ENCODE peak calls at places on chromosomes 3 and 15, in eight cellular contexts. One of them, this sample, is unnamed.
A peak's percentile ranks its signal among the peaks of the same experiment; 100 is the strongest.

GRCh38 chr3:114214542-114215341 is 22.6 kb downstream of the ZNF80 start:
- DNase-seq in neural crest cell: no peak
- DNase-seq in dorsolateral prefrontal cortex: no peak
- DNase-seq in astrocyte of the spinal cord: peak; percentile 81
- DNase-seq in H9: no peak
- DNase-seq in brain microvascular endothelial cell: no peak
- DNase-seq in kidney epithelial cell: no peak
- DNase-seq in cardiac fibroblast: no peak
- DNase-seq in this sample: no peak

GRCh38 chr15:81196576-81197254 is at the start of gene IL16:
- DNase-seq in neural crest cell: no peak
- DNase-seq in dorsolateral prefrontal cortex: no peak
- DNase-seq in astrocyte of the spinal cord: no peak
- DNase-seq in H9: no peak
- DNase-seq in brain microvascular endothelial cell: no peak
- DNase-seq in kidney epithelial cell: no peak
- DNase-seq in cardiac fibroblast: no peak
- DNase-seq in this sample: no peak

GRCh38 chr3:49461443-49462171 is 8.5 kb upstream of the DAG1 start:
- DNase-seq in neural crest cell: no peak
- DNase-seq in dorsolateral prefrontal cortex: no peak
- DNase-seq in astrocyte of the spinal cord: no peak
- DNase-seq in H9: peak; percentile 91
- DNase-seq in brain microvascular endothelial cell: peak; percentile 25
- DNase-seq in kidney epithelial cell: no peak
- DNase-seq in cardiac fibroblast: peak; percentile 48
- DNase-seq in this sample: no peak

GRCh38 chr3:168034152-168034928 is 61.4 kb downstream of the GOLIM4 start:
- DNase-seq in neural crest cell: no peak
- DNase-seq in dorsolateral prefrontal cortex: no peak
- DNase-seq in astrocyte of the spinal cord: peak; percentile 73
- DNase-seq in H9: no peak
- DNase-seq in brain microvascular endothelial cell: peak; percentile 67
- DNase-seq in kidney epithelial cell: no peak
- DNase-seq in cardiac fibroblast: peak; percentile 63
- DNase-seq in this sample: peak; percentile 28

GRCh38 chr15:78049691-78050440 is 27.6 kb downstream of the TBC1D2B start:
- DNase-seq in neural crest cell: no peak
- DNase-seq in dorsolateral prefrontal cortex: peak; percentile 78
- DNase-seq in astrocyte of the spinal cord: peak; percentile 66
- DNase-seq in H9: no peak
- DNase-seq in brain microvascular endothelial cell: no peak
- DNase-seq in kidney epithelial cell: no peak
- DNase-seq in cardiac fibroblast: peak; percentile 70
- DNase-seq in this sample: peak; percentile 96

GRCh38 chr3:50617096-50617791 is at the start of gene MAPKAPK3:
- DNase-seq in neural crest cell: peak; percentile 8
- DNase-seq in dorsolateral prefrontal cortex: no peak
- DNase-seq in astrocyte of the spinal cord: no peak
- DNase-seq in H9: no peak
- DNase-seq in brain microvascular endothelial cell: no peak
- DNase-seq in kidney epithelial cell: no peak
- DNase-seq in cardiac fibroblast: no peak
- DNase-seq in this sample: no peak

GRCh38 chr15:40554164-40554530 is 10.7 kb downstream of the CCDC32 start:
- DNase-seq in neural crest cell: no peak
- DNase-seq in dorsolateral prefrontal cortex: no peak
- DNase-seq in astrocyte of the spinal cord: no peak
- DNase-seq in H9: peak; percentile 52
- DNase-seq in brain microvascular endothelial cell: no peak
- DNase-seq in kidney epithelial cell: no peak
- DNase-seq in cardiac fibroblast: no peak
- DNase-seq in this sample: no peak

GRCh38 chr15:40807888-40808194 is 568 bp upstream of the DNAJC17 start:
- DNase-seq in neural crest cell: no peak
- DNase-seq in dorsolateral prefrontal cortex: peak; percentile 9
- DNase-seq in astrocyte of the spinal cord: no peak
- DNase-seq in H9: no peak
- DNase-seq in brain microvascular endothelial cell: peak; percentile 18
- DNase-seq in kidney epithelial cell: no peak
- DNase-seq in cardiac fibroblast: no peak
- DNase-seq in this sample: no peak

GRCh38 chr15:57133127-57133968 is 214.9 kb downstream of the TCF12 start:
- DNase-seq in neural crest cell: no peak
- DNase-seq in dorsolateral prefrontal cortex: peak; percentile 70
- DNase-seq in astrocyte of the spinal cord: peak; percentile 35
- DNase-seq in H9: no peak
- DNase-seq in brain microvascular endothelial cell: no peak
- DNase-seq in kidney epithelial cell: peak; percentile 31
- DNase-seq in cardiac fibroblast: no peak
- DNase-seq in this sample: no peak

GRCh38 chr3:160006282-160007163 is 17.9 kb downstream of the IL12A start:
- DNase-seq in neural crest cell: peak; percentile 29
- DNase-seq in dorsolateral prefrontal cortex: peak; percentile 74
- DNase-seq in astrocyte of the spinal cord: peak; percentile 78
- DNase-seq in H9: peak; percentile 46
- DNase-seq in brain microvascular endothelial cell: peak; percentile 69
- DNase-seq in kidney epithelial cell: no peak
- DNase-seq in cardiac fibroblast: peak; percentile 83
- DNase-seq in this sample: peak; percentile 24

GRCh38 chr15:74300057-74300620 is 64.0 kb downstream of the CCDC33 start:
- DNase-seq in neural crest cell: no peak
- DNase-seq in dorsolateral prefrontal cortex: no peak
- DNase-seq in astrocyte of the spinal cord: no peak
- DNase-seq in H9: peak; percentile 62
- DNase-seq in brain microvascular endothelial cell: no peak
- DNase-seq in kidney epithelial cell: no peak
- DNase-seq in cardiac fibroblast: no peak
- DNase-seq in this sample: no peak
- TF ChIP-seq CTCF in neural crest cell: no peak
- TF ChIP-seq CTCF in dorsolateral prefrontal cortex: no peak
- TF ChIP-seq CTCF in astrocyte of the spinal cord: no peak
- TF ChIP-seq CTCF in H9: peak; percentile 21
- TF ChIP-seq CTCF in brain microvascular endothelial cell: no peak
- TF ChIP-seq CTCF in kidney epithelial cell: no peak
- TF ChIP-seq CTCF in cardiac fibroblast: no peak
- TF ChIP-seq CTCF in this sample: no peak

DNA sequence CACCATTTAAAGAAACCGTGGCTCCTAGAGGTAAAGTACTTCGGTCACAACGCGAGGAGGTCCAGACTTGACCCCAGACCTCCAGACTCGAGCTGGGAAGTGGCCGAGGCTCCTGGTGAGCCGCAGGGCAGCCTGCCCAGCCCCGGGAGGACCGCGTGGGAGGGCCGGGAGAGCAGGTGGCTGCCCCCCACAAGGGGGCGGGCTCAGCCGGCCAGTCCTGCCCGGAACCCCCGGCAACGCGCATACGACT is at the start of gene SLC27A2:
- DNase-seq in neural crest cell: peak; percentile 37
- DNase-seq in dorsolateral prefrontal cortex: no peak
- DNase-seq in astrocyte of the spinal cord: peak; percentile 5
- DNase-seq in H9: peak; percentile 80
- DNase-seq in brain microvascular endothelial cell: no peak
- DNase-seq in kidney epithelial cell: no peak
- DNase-seq in cardiac fibroblast: no peak
- DNase-seq in this sample: no peak
- TF ChIP-seq CTCF in neural crest cell: peak; percentile 61
- TF ChIP-seq CTCF in dorsolateral prefrontal cortex: no peak
- TF ChIP-seq CTCF in astrocyte of the spinal cord: peak; percentile 37
- TF ChIP-seq CTCF in H9: peak; percentile 66
- TF ChIP-seq CTCF in brain microvascular endothelial cell: peak; percentile 40
- TF ChIP-seq CTCF in kidney epithelial cell: peak; percentile 42
- TF ChIP-seq CTCF in cardiac fibroblast: no peak
- TF ChIP-seq CTCF in this sample: peak; percentile 35

GRCh38 chr15:60510006-60510405 is 31.1 kb upstream of the ICE2 start:
- DNase-seq in neural crest cell: no peak
- DNase-seq in dorsolateral prefrontal cortex: no peak
- DNase-seq in astrocyte of the spinal cord: no peak
- DNase-seq in H9: no peak
- DNase-seq in brain microvascular endothelial cell: no peak
- DNase-seq in kidney epithelial cell: no peak
- DNase-seq in cardiac fibroblast: no peak
- DNase-seq in this sample: no peak
- TF ChIP-seq CTCF in neural crest cell: no peak
- TF ChIP-seq CTCF in dorsolateral prefrontal cortex: no peak
- TF ChIP-seq CTCF in astrocyte of the spinal cord: no peak
- TF ChIP-seq CTCF in H9: no peak
- TF ChIP-seq CTCF in brain microvascular endothelial cell: no peak
- TF ChIP-seq CTCF in kidney epithelial cell: no peak
- TF ChIP-seq CTCF in cardiac fibroblast: no peak
- TF ChIP-seq CTCF in this sample: no peak

GRCh38 chr15:52291204-52291603 is 4.4 kb downstream of the MYO5C start:
- DNase-seq in neural crest cell: no peak
- DNase-seq in dorsolateral prefrontal cortex: no peak
- DNase-seq in astrocyte of the spinal cord: no peak
- DNase-seq in H9: no peak
- DNase-seq in brain microvascular endothelial cell: no peak
- DNase-seq in kidney epithelial cell: no peak
- DNase-seq in cardiac fibroblast: no peak
- DNase-seq in this sample: no peak

GRCh38 chr15:52294881-52295420 is 653 bp downstream of the MYO5C start:
- DNase-seq in neural crest cell: no peak
- DNase-seq in dorsolateral prefrontal cortex: no peak
- DNase-seq in astrocyte of the spinal cord: no peak
- DNase-seq in H9: no peak
- DNase-seq in brain microvascular endothelial cell: no peak
- DNase-seq in kidney epithelial cell: no peak
- DNase-seq in cardiac fibroblast: no peak
- DNase-seq in this sample: no peak

GRCh38 chr15:52290329-52290728 is 5.3 kb downstream of the MYO5C start:
- DNase-seq in neural crest cell: no peak
- DNase-seq in dorsolateral prefrontal cortex: no peak
- DNase-seq in astrocyte of the spinal cord: no peak
- DNase-seq in H9: no peak
- DNase-seq in brain microvascular endothelial cell: no peak
- DNase-seq in kidney epithelial cell: no peak
- DNase-seq in cardiac fibroblast: no peak
- DNase-seq in this sample: no peak

GRCh38 chr15:52290800-52291199 is 4.8 kb downstream of the MYO5C start:
- DNase-seq in neural crest cell: no peak
- DNase-seq in dorsolateral prefrontal cortex: no peak
- DNase-seq in astrocyte of the spinal cord: no peak
- DNase-seq in H9: no peak
- DNase-seq in brain microvascular endothelial cell: no peak
- DNase-seq in kidney epithelial cell: no peak
- DNase-seq in cardiac fibroblast: no peak
- DNase-seq in this sample: no peak

GRCh38 chr15:52292780-52293392 is 2.7 kb downstream of the MYO5C start:
- DNase-seq in neural crest cell: no peak
- DNase-seq in dorsolateral prefrontal cortex: no peak
- DNase-seq in astrocyte of the spinal cord: no peak
- DNase-seq in H9: no peak
- DNase-seq in brain microvascular endothelial cell: no peak
- DNase-seq in kidney epithelial cell: no peak
- DNase-seq in cardiac fibroblast: no peak
- DNase-seq in this sample: no peak
- TF ChIP-seq CTCF in neural crest cell: no peak
- TF ChIP-seq CTCF in dorsolateral prefrontal cortex: no peak
- TF ChIP-seq CTCF in astrocyte of the spinal cord: no peak
- TF ChIP-seq CTCF in H9: no peak
- TF ChIP-seq CTCF in brain microvascular endothelial cell: no peak
- TF ChIP-seq CTCF in kidney epithelial cell: no peak
- TF ChIP-seq CTCF in cardiac fibroblast: no peak
- TF ChIP-seq CTCF in this sample: no peak

GRCh38 chr3:2921903-2922302 is 188.3 kb downstream of the IL5RA start:
- DNase-seq in neural crest cell: no peak
- DNase-seq in dorsolateral prefrontal cortex: no peak
- DNase-seq in astrocyte of the spinal cord: peak; percentile 5
- DNase-seq in H9: no peak
- DNase-seq in brain microvascular endothelial cell: no peak
- DNase-seq in kidney epithelial cell: no peak
- DNase-seq in cardiac fibroblast: peak; percentile 3
- DNase-seq in this sample: no peak
- TF ChIP-seq CTCF in neural crest cell: peak; percentile 72
- TF ChIP-seq CTCF in dorsolateral prefrontal cortex: peak; percentile 37
- TF ChIP-seq CTCF in astrocyte of the spinal cord: peak; percentile 11
- TF ChIP-seq CTCF in H9: peak; percentile 65
- TF ChIP-seq CTCF in brain microvascular endothelial cell: no peak
- TF ChIP-seq CTCF in kidney epithelial cell: peak; percentile 35
- TF ChIP-seq CTCF in cardiac fibroblast: no peak
- TF ChIP-seq CTCF in this sample: no peak

DNA sequence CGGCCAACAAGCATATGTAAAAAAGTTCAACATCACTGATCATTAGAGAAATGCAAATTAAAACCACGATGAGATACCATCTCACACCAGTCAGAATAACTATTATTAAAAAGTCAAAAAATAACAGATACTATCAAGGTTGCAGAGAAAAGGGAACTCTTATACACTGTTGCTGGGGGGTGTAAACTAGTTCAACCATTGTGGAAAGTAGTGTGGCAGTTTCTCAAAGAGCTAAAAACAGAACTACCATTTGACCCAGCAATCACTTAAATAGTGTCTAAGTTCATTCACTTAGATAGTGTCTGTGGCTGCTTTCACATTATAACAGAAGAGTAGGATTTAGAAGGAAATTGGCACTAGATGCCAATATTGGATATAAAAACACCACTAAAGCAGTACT is 49.7 kb downstream of the CGGBP1 start:
- DNase-seq in neural crest cell: no peak
- DNase-seq in dorsolateral prefrontal cortex: no peak
- DNase-seq in astrocyte of the spinal cord: no peak
- DNase-seq in H9: no peak
- DNase-seq in brain microvascular endothelial cell: no peak
- DNase-seq in kidney epithelial cell: no peak
- DNase-seq in cardiac fibroblast: no peak
- DNase-seq in this sample: no peak
- TF ChIP-seq CTCF in neural crest cell: no peak
- TF ChIP-seq CTCF in dorsolateral prefrontal cortex: no peak
- TF ChIP-seq CTCF in astrocyte of the spinal cord: no peak
- TF ChIP-seq CTCF in H9: no peak
- TF ChIP-seq CTCF in brain microvascular endothelial cell: no peak
- TF ChIP-seq CTCF in kidney epithelial cell: no peak
- TF ChIP-seq CTCF in cardiac fibroblast: no peak
- TF ChIP-seq CTCF in this sample: no peak

GRCh38 chr3:173411288-173412064 is 13.9 kb downstream of the NLGN1 start:
- DNase-seq in neural crest cell: peak; percentile 6
- DNase-seq in dorsolateral prefrontal cortex: peak; percentile 39
- DNase-seq in astrocyte of the spinal cord: peak; percentile 70
- DNase-seq in H9: no peak
- DNase-seq in brain microvascular endothelial cell: peak; percentile 56
- DNase-seq in kidney epithelial cell: no peak
- DNase-seq in cardiac fibroblast: peak; percentile 65
- DNase-seq in this sample: no peak
- TF ChIP-seq CTCF in neural crest cell: peak; percentile 68
- TF ChIP-seq CTCF in dorsolateral prefrontal cortex: peak; percentile 68
- TF ChIP-seq CTCF in astrocyte of the spinal cord: peak; percentile 41
- TF ChIP-seq CTCF in H9: peak; percentile 47
- TF ChIP-seq CTCF in brain microvascular endothelial cell: peak; percentile 59
- TF ChIP-seq CTCF in kidney epithelial cell: peak; percentile 42
- TF ChIP-seq CTCF in cardiac fibroblast: peak; percentile 45
- TF ChIP-seq CTCF in this sample: peak; percentile 39

GRCh38 chr3:10703875-10704274 is 112.2 kb upstream of the SLC6A11 start:
- DNase-seq in neural crest cell: no peak
- DNase-seq in dorsolateral prefrontal cortex: no peak
- DNase-seq in astrocyte of the spinal cord: peak; percentile 14
- DNase-seq in H9: peak; percentile 82
- DNase-seq in brain microvascular endothelial cell: peak; percentile 39
- DNase-seq in kidney epithelial cell: no peak
- DNase-seq in cardiac fibroblast: peak; percentile 50
- DNase-seq in this sample: peak; percentile 7
- TF ChIP-seq CTCF in neural crest cell: peak; percentile 54
- TF ChIP-seq CTCF in dorsolateral prefrontal cortex: no peak
- TF ChIP-seq CTCF in astrocyte of the spinal cord: peak; percentile 43
- TF ChIP-seq CTCF in H9: peak; percentile 76
- TF ChIP-seq CTCF in brain microvascular endothelial cell: peak; percentile 68
- TF ChIP-seq CTCF in kidney epithelial cell: peak; percentile 22
- TF ChIP-seq CTCF in cardiac fibroblast: peak; percentile 45
- TF ChIP-seq CTCF in this sample: peak; percentile 26

GRCh38 chr15:69876030-69876429 is 221.7 kb downstream of the TLE3 start:
- DNase-seq in neural crest cell: no peak
- DNase-seq in dorsolateral prefrontal cortex: no peak
- DNase-seq in astrocyte of the spinal cord: no peak
- DNase-seq in H9: no peak
- DNase-seq in brain microvascular endothelial cell: no peak
- DNase-seq in kidney epithelial cell: no peak
- DNase-seq in cardiac fibroblast: no peak
- DNase-seq in this sample: no peak
- TF ChIP-seq CTCF in neural crest cell: no peak
- TF ChIP-seq CTCF in dorsolateral prefrontal cortex: no peak
- TF ChIP-seq CTCF in astrocyte of the spinal cord: no peak
- TF ChIP-seq CTCF in H9: no peak
- TF ChIP-seq CTCF in brain microvascular endothelial cell: no peak
- TF ChIP-seq CTCF in kidney epithelial cell: no peak
- TF ChIP-seq CTCF in cardiac fibroblast: no peak
- TF ChIP-seq CTCF in this sample: no peak

This sample was measured in AG04449.